ENCODE peak calls at places on chromosome 14, in eight cellular contexts. I is stimulated activated CD4-positive, alpha-beta T cell treated with anti-CD3 and anti-CD28 coated beads, Interleukin-1b, Interleukin-23, amount 100 ng/mL, for 24 hours; E is LoVo; Q is foreskin fibroblast; R is colonic mucosa; K is neural crest cell; Z is EH; N is AG04450. M is an unnamed sample.
A peak's percentile ranks its signal among the peaks of the same experiment; 100 is the strongest.

GRCh38 chr14:88791629-88792571 is 853 bp downstream of the EML5 start:
- DNase-seq in I (peak; percentile 14), E (no peak), Q (peak; percentile 13), R (peak; percentile 30), K (peak; percentile 16), Z (peak; percentile 10), N (no peak), M (peak; percentile 54)

GRCh38 chr14:32430326-32430725 is 101.2 kb downstream of the AKAP6 start:
- DNase-seq in I (no peak), E (no peak), Q (peak; percentile 22), R (no peak), K (no peak), Z (peak; percentile 43), N (no peak), M (no peak)

GRCh38 chr14:49687942-49688700 is at the start of gene POLE2:
- DNase-seq in I (peak; percentile 74), E (peak; percentile 83), Q (peak; percentile 86), R (peak; percentile 78), K (peak; percentile 78), Z (peak; percentile 69), N (no peak), M (peak; percentile 83)

GRCh38 chr14:104390941-104391901 is 188.3 kb upstream of the C14orf180 start:
- DNase-seq in I (no peak), E (no peak), Q (no peak), R (peak; percentile 17), K (no peak), Z (no peak), N (no peak), M (no peak)

GRCh38 chr14:103898711-103899110 is 29.5 kb upstream of the TDRD9 start:
- DNase-seq in I (no peak), E (no peak), Q (no peak), R (peak; percentile 40), K (no peak), Z (no peak), N (no peak), M (peak; percentile 58)

GRCh38 chr14:71474291-71474690 is 457.9 kb upstream of the RGS6 start:
- DNase-seq in I (no peak), E (no peak), Q (peak; percentile 37), R (no peak), K (no peak), Z (no peak), N (no peak), M (no peak)

GRCh38 chr14:82855912-82856381 is 1322.3 kb upstream of the SEL1L start:
- DNase-seq in I (no peak), E (no peak), Q (peak; percentile 53), R (no peak), K (no peak), Z (no peak), N (no peak), M (no peak)

GRCh38 chr14:75143761-75144527 is 17.1 kb upstream of the NEK9 start:
- DNase-seq in I (no peak), E (no peak), Q (no peak), R (no peak), K (no peak), Z (no peak), N (no peak), M (no peak)

GRCh38 chr14:81313775-81314429 is 86.2 kb downstream of the STON2 start:
- DNase-seq in I (no peak), E (no peak), Q (peak; percentile 4), R (no peak), K (no peak), Z (no peak), N (no peak), M (no peak)

GRCh38 chr14:95318399-95318834 is 1.3 kb downstream of the CLMN start:
- DNase-seq in I (no peak), E (no peak), Q (no peak), R (peak; percentile 57), K (no peak), Z (no peak), N (no peak), M (no peak)

GRCh38 chr14:62213516-62213915 is 451.3 kb downstream of the SNAPC1 start:
- DNase-seq in I (no peak), E (no peak), Q (peak; percentile 40), R (no peak), K (no peak), Z (peak; percentile 27), N (peak; percentile 36), M (no peak)

GRCh38 chr14:33477752-33478151 is 473.1 kb downstream of the EGLN3 start:
- DNase-seq in I (no peak), E (no peak), Q (no peak), R (no peak), K (no peak), Z (no peak), N (no peak), M (no peak)

GRCh38 chr14:97456958-97457357 is 659.8 kb downstream of the VRK1 start:
- DNase-seq in I (peak; percentile 54), E (no peak), Q (no peak), R (no peak), K (no peak), Z (no peak), N (no peak), M (no peak)

GRCh38 chr14:101080922-101081593 is 177.5 kb upstream of the RTL1 start:
- DNase-seq in I (no peak), E (no peak), Q (no peak), R (no peak), K (no peak), Z (no peak), N (no peak), M (no peak)

GRCh38 chr14:30339311-30339901 is 219.6 kb upstream of the G2E3 start:
- DNase-seq in I (no peak), E (no peak), Q (no peak), R (no peak), K (no peak), Z (no peak), N (no peak), M (no peak)

GRCh38 chr14:90788031-90788430 is 28.2 kb downstream of the TTC7B start:
- DNase-seq in I (no peak), E (no peak), Q (no peak), R (no peak), K (no peak), Z (no peak), N (no peak), M (no peak)

GRCh38 chr14:98144964-98145363 is 1127.0 kb downstream of the BCL11B start:
- DNase-seq in I (no peak), E (no peak), Q (peak; percentile 2), R (no peak), K (no peak), Z (no peak), N (no peak), M (no peak)

GRCh38 chr14:32590157-32590556 is 261.1 kb downstream of the AKAP6 start:
- DNase-seq in I (no peak), E (no peak), Q (peak; percentile 44), R (no peak), K (no peak), Z (peak; percentile 13), N (no peak), M (no peak)

GRCh38 chr14:53896773-53897172 is 59.9 kb downstream of the BMP4 start:
- DNase-seq in I (no peak), E (no peak), Q (peak; percentile 83), R (no peak), K (no peak), Z (peak; percentile 67), N (peak; percentile 26), M (no peak)

GRCh38 chr14:73888971-73889370 is 2.3 kb downstream of the ZNF410 start:
- DNase-seq in I (no peak), E (no peak), Q (no peak), R (no peak), K (no peak), Z (peak; percentile 88), N (no peak), M (no peak)

GRCh38 chr14:76514599-76514998 is 138.7 kb downstream of the ESRRB start:
- DNase-seq in I (no peak), E (no peak), Q (no peak), R (no peak), K (no peak), Z (no peak), N (no peak), M (peak; percentile 18)

GRCh38 chr14:35213869-35214387 is 78.3 kb upstream of the PSMA6 start:
- DNase-seq in I (no peak), E (peak; percentile 64), Q (peak; percentile 38), R (no peak), K (no peak), Z (peak; percentile 61), N (no peak), M (no peak)

GRCh38 chr14:101953151-101953550 is 11.2 kb upstream of the DYNC1H1 start:
- DNase-seq in I (no peak), E (no peak), Q (no peak), R (no peak), K (no peak), Z (no peak), N (no peak), M (no peak)

GRCh38 chr14:99873653-99874052 is 80.4 kb downstream of the EML1 start:
- DNase-seq in I (no peak), E (no peak), Q (no peak), R (no peak), K (no peak), Z (no peak), N (no peak), M (no peak)

GRCh38 chr14:20343092-20343854 is at the start of gene PARP2:
- DNase-seq in I (peak; percentile 93), E (peak; percentile 99), Q (peak; percentile 100), R (peak; percentile 97), K (peak; percentile 95), Z (peak; percentile 100), N (peak; percentile 99), M (peak; percentile 96)

GRCh38 chr14:93525691-93526451 is 95.1 kb downstream of the UNC79 start:
- DNase-seq in I (no peak), E (no peak), Q (no peak), R (no peak), K (no peak), Z (no peak), N (no peak), M (no peak)

GRCh38 chr14:40870252-40870651 is 736.4 kb upstream of the LRFN5 start:
- DNase-seq in I (no peak), E (no peak), Q (no peak), R (no peak), K (no peak), Z (no peak), N (no peak), M (no peak)

GRCh38 chr14:96173646-96174475 is 30.8 kb upstream of the BDKRB2 start:
- DNase-seq in I (no peak), E (no peak), Q (no peak), R (no peak), K (no peak), Z (no peak), N (no peak), M (no peak)

GRCh38 chr14:103507751-103508150 is 14.9 kb downstream of the CKB start:
- DNase-seq in I (no peak), E (no peak), Q (no peak), R (no peak), K (no peak), Z (no peak), N (no peak), M (no peak)

GRCh38 chr14:70987042-70987441 is 79.8 kb downstream of the PCNX1 start:
- DNase-seq in I (no peak), E (no peak), Q (no peak), R (no peak), K (no peak), Z (no peak), N (no peak), M (no peak)

GRCh38 chr14:99158150-99158549 is 113.8 kb downstream of the BCL11B start:
- DNase-seq in I (no peak), E (peak; percentile 9), Q (no peak), R (no peak), K (no peak), Z (no peak), N (no peak), M (no peak)

GRCh38 chr14:105154476-105154871 is 14.1 kb downstream of the JAG2 start:
- DNase-seq in I (no peak), E (no peak), Q (no peak), R (no peak), K (no peak), Z (no peak), N (no peak), M (no peak)

GRCh38 chr14:21680072-21680471 is 6.5 kb upstream of the OR4E1 start:
- DNase-seq in I (no peak), E (no peak), Q (peak; percentile 49), R (no peak), K (no peak), Z (peak; percentile 9), N (peak; percentile 1), M (no peak)